ENCODE peak calls at places on chromosomes 13 and 19, in five cellular contexts. L is foreskin keratinocyte, G is colonic mucosa, D is endodermal cell, P is thoracic aorta. M is an unnamed sample. For H3K4me1, the result is how much of the 10 kb centered on the place peaks cover.

GRCh38 chr19:17830567-17831418 is 9.5 kb upstream of the INSL3 start:
- DNase-seq in L (peak), P (no peak), G (peak), D (peak), M (peak)

GRCh38 chr19:33641956-33642498 is 20.3 kb downstream of the CHST8 start:
- DNase-seq in G (no peak), P (no peak), L (no peak), D (no peak), M (no peak)

GRCh38 chr19:6069268-6069771 is 41.0 kb downstream of the RFX2 start:
- DNase-seq in G (peak), L (no peak), P (no peak), D (no peak), M (no peak)

GRCh38 chr19:37519890-37520289 is 13.2 kb downstream of the ZNF793 start:
- DNase-seq in L (peak), D (no peak), G (no peak), P (no peak), M (no peak)

GRCh38 chr19:38142176-38143035 is 81.6 kb downstream of the DPF1 start:
- DNase-seq in L (peak), G (peak), D (peak), P (no peak), M (peak)

GRCh38 chr19:1486720-1487575 is 3.2 kb downstream of the PCSK4 start:
- DNase-seq in G (no peak), P (no peak), L (no peak), D (no peak), M (peak)

GRCh38 chr19:50725932-50726230 is 2.7 kb downstream of the CLEC11A start:
- DNase-seq in G (no peak), P (no peak), D (no peak), L (no peak), M (no peak)

GRCh38 chr13:95234242-95234641 is 67.0 kb downstream of the ABCC4 start:
- DNase-seq in D (no peak), L (no peak), G (no peak), P (no peak), M (no peak)

GRCh38 chr13:38883783-38884182 is 106.8 kb downstream of the STOML3 start:
- DNase-seq in L (no peak), D (peak), G (no peak), P (no peak), M (no peak)

GRCh38 chr13:92967923-92968322 is 258.7 kb upstream of the GPC6 start:
- DNase-seq in P (no peak), G (no peak), L (no peak), D (peak), M (no peak)

GRCh38 chr13:76708138-76708537 is 178.1 kb downstream of the KCTD12 start:
- DNase-seq in L (no peak), D (no peak), G (no peak), P (no peak), M (no peak)

GRCh38 chr13:57858376-57858775 is 226.8 kb downstream of the PCDH17 start:
- DNase-seq in G (no peak), P (no peak), D (no peak), L (no peak), M (no peak)

GRCh38 chr19:46784262-46785053 is 3.9 kb downstream of the SLC1A5 start:
- DNase-seq in L (peak), D (peak), P (no peak), G (peak), M (peak)

GRCh38 chr13:74929436-74929835 is 552.5 kb downstream of the TBC1D4 start:
- DNase-seq in G (no peak), P (no peak), L (no peak), D (no peak), M (no peak)

GRCh38 chr19:3046621-3047306 is 15.5 kb downstream of the TLE5 start:
- DNase-seq in L (no peak), P (no peak), D (peak), G (no peak), M (no peak)

GRCh38 chr13:98921786-98922185 is 56.1 kb downstream of the DOCK9 start:
- DNase-seq in D (no peak), G (no peak), L (no peak), P (no peak), M (no peak)

GRCh38 chr19:49520705-49521319 is 7.0 kb upstream of the RCN3 start:
- DNase-seq in G (no peak), D (no peak), P (no peak), L (no peak), M (no peak)

GRCh38 chr13:28544026-28544425 is 49.1 kb upstream of the FLT1 start:
- DNase-seq in D (no peak), L (no peak), P (no peak), G (no peak), M (no peak)

GRCh38 chr19:40494191-40494838 is 27.5 kb downstream of the SPTBN4 start:
- DNase-seq in D (no peak), G (no peak), L (no peak), P (no peak), M (no peak)

GRCh38 chr13:110156186-110157065 is 150.5 kb downstream of the COL4A1 start:
- DNase-seq in P (no peak), L (no peak), G (no peak), D (peak), M (no peak)

GRCh38 chr13:42333613-42334328 is 61.8 kb downstream of the AKAP11 start:
- DNase-seq in L (peak), D (peak), G (no peak), P (no peak), M (no peak)

GRCh38 chr19:13484141-13484540 is 22.1 kb downstream of the CACNA1A start:
- DNase-seq in P (no peak), L (no peak), G (no peak), D (no peak), M (no peak)
- TF ChIP-seq CTCF in P (no peak), L (no peak), G (no peak), D (no peak), M (no peak)

DNA sequence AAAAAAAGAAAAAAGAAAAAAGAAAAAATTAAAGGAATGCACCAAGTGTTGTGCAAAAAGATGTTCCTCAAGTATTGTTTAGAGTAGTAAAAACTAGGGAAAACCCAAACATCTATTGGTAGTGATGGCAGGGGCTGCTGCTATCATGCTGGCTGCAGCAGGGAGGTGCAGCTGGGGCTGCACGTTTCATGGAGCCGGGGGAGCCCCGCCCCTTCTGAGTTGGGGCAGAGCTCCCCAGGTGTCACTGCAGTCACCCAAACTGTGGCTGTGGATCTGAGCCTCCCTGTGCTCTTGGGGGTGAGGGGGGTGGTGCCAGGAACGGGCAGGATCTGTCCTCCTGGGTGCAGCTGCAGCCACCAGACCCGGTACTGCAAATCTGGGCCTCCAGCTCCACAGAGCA is 11.5 kb upstream of the UBE2S start:
- DNase-seq in L (no peak), P (no peak), D (peak), G (no peak), M (no peak)
- H3K4me1 ChIP-seq in L (under half), P (under half), D (under half), G (under half), M (under half)

DNA sequence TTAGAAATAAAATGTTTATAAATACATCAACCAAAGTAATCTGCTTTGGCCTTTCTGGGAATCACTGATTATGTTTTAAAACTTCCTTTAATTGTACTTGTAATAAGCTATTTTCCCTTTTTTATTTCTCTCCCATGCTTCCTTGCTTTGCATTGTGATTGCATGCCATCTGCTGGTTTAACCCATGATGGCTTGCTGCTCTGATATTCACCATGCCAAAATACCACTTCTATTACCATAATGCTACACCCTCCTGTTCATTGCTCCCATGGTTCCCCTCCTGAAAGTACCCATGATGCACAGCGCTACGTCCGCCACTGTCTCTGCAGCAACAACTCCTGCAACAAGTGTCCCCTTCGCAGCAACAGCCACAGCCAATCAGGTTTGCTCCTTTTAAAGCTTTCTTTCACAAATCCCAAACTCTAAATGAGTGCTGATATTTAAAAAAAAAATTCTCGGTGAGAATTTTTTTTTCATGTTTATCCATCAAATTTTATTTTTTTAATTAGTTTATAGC is 67.7 kb upstream of the RAP2A start:
- DNase-seq in L (no peak), P (no peak), D (no peak), G (no peak), M (peak)
- TF ChIP-seq CTCF in L (peak), P (no peak), D (peak), G (no peak), M (no peak)

GRCh38 chr19:39469567-39469966 is 11.1 kb upstream of the TIMM50 start:
- DNase-seq in P (no peak), D (no peak), G (no peak), L (no peak), M (no peak)

GRCh38 chr19:39469036-39469435 is 11.6 kb upstream of the TIMM50 start:
- DNase-seq in G (no peak), D (peak), L (no peak), P (no peak), M (peak)

GRCh38 chr19:39463403-39463802 is 17.2 kb upstream of the TIMM50 start:
- DNase-seq in D (no peak), L (no peak), P (no peak), G (no peak), M (no peak)

GRCh38 chr19:39467941-39468340 is 12.7 kb upstream of the TIMM50 start:
- DNase-seq in L (no peak), P (no peak), D (no peak), G (no peak), M (peak)

GRCh38 chr19:39465956-39466747 is 14.5 kb upstream of the TIMM50 start:
- DNase-seq in P (no peak), D (no peak), L (no peak), G (no peak), M (no peak)
- H3K4me1 ChIP-seq in P (under half), D (under half), L (under half), G (under half), M (under half)

DNA sequence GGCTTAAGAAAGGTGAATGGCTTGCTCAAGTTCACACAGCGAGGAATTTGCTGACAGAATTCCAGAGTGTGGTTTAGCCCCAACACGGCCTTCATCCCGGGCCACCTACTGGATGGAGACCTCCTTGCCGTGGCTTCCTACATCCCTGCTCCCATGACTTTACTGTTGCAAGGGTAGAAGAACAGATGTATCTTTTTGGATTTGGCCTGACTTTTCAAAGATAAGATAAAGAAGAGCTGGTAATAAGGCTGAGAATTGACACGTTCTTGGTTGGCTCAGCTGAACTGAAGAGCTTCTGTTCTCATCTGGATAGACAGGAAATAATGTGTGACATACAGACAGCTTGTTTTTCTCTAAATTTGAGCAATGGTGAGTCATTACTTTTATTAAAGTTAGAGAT is 113.1 kb downstream of the KLF5 start:
- DNase-seq in D (peak), G (no peak), P (no peak), L (peak), M (no peak)
- TF ChIP-seq CTCF in D (peak), G (no peak), P (no peak), L (peak), M (no peak)

GRCh38 chr19:45404557-45405434 is at the start of gene PPP1R13L:
- DNase-seq in D (peak), G (peak), P (peak), L (peak), M (peak)

GRCh38 chr19:45408121-45408520 is 1.7 kb downstream of the POLR1G start:
- DNase-seq in P (no peak), D (no peak), G (no peak), L (no peak), M (no peak)

GRCh38 chr19:45405435-45406164 is 731 bp upstream of the PPP1R13L start:
- DNase-seq in G (peak), L (peak), D (peak), P (peak), M (peak)

GRCh38 chr19:45406957-45407375 is 522 bp downstream of the POLR1G start:
- DNase-seq in D (no peak), P (no peak), G (no peak), L (no peak), M (no peak)

DNA sequence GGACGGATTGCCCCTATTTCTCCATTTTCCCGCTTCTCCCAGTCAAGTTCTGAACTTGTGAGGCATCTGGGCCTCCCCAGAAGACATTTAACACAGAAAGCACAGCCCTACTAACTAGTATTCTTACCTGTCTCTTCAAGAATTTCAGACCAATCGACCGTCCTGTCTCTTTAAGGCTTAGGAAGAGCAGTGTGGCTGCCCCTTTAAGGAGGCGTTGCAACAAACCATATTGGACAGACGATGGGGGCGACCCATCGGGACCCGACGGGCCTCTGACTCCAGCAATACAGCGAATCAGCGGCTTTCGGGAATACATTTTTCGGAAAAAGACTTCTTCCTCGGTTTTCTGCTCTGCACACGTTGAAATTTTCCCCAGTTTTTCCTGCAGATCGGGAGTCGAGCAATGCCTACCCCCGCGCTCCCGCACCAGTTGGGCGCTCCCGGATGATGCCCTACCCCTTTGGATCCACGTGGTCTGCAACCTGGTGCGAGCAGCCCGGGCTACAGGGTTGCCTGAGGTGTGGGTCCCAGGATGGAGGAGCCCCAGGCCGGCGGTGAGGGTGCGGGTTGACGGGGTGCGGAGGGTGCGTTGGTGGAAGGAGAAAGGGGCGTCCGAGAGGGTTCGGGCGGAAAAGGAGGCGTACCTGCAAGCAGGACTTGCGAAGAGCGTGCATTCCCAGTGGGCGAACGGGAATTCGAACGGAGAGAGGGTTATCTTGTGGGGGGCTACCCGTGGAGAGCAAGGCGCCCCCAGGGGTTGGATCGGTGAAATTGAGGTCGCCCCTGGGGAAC is at the start of gene POLR1G:
- DNase-seq in P (no peak), D (peak), G (peak), L (peak), M (peak)
- H3K4me1 ChIP-seq in P (under half), D (under half), G (under half), L (under half), M (under half)

GRCh38 chr13:114110091-114110829 is 22.2 kb downstream of the RASA3 start:
- DNase-seq in L (no peak), P (no peak), G (no peak), D (peak), M (peak)

GRCh38 chr13:114108894-114109293 is 23.5 kb downstream of the RASA3 start:
- DNase-seq in P (no peak), D (peak), L (no peak), G (no peak), M (peak)

GRCh38 chr13:114108141-114108761 is 24.2 kb downstream of the RASA3 start:
- DNase-seq in D (peak), L (no peak), P (no peak), G (no peak), M (no peak)

GRCh38 chr13:114111577-114111976 is 20.8 kb downstream of the RASA3 start:
- DNase-seq in G (no peak), L (no peak), D (peak), P (no peak), M (peak)

DNA sequence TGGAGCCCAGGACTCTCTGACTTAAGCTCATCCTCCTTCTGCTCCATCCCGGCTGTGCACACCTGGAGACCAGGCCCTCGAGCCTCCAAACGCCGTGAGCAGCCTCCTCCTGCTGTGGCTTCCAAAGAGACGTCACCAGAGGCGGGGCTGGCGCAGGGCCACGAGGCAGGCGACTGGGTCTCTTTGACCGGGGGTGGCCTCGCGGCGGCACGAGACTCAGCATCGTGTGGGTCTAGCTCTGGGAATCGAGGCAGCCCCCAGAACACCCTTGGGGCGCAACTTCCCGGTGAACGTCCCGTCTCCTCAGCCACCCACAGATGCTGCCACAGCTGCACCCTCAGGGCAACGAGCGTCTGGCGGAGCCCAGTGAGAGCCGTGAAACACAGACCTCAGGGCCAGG is 22.8 kb downstream of the RASA3 start:
- DNase-seq in L (no peak), G (no peak), P (no peak), D (peak), M (peak)
- TF ChIP-seq CTCF in L (no peak), G (no peak), P (no peak), D (no peak), M (no peak)

GRCh38 chr13:33274264-33274663 is 11.3 kb downstream of the STARD13 start:
- DNase-seq in L (peak), P (no peak), D (no peak), G (no peak), M (no peak)

GRCh38 chr13:33272531-33273124 is 12.9 kb downstream of the STARD13 start:
- DNase-seq in P (no peak), G (peak), L (peak), D (no peak), M (no peak)

GRCh38 chr13:33270906-33271538 is 14.5 kb downstream of the STARD13 start:
- DNase-seq in P (no peak), L (no peak), D (no peak), G (no peak), M (no peak)

GRCh38 chr13:33275916-33276315 is 9.6 kb downstream of the STARD13 start:
- DNase-seq in D (no peak), G (no peak), L (no peak), P (no peak), M (no peak)

DNA sequence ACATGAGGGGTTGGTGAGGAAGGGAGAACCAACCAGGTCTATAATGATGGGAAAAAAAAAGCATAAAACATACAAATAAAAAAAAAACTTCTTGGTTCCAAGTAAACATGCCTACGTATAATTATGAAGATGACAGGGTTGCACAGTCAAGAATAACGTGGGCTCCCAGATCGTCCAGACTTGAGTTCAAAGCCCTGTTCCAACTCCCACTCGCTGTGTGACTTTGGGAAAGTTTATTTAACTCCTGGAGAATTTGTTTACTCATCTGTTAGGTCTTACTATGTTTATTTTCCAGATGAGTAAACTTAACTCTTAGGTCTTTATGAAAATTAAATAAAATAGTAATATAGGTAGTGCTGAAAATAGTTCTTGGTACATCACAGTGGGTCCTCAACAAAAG is 13.8 kb downstream of the STARD13 start:
- DNase-seq in G (no peak), L (no peak), D (no peak), P (no peak), M (no peak)
- H3K4me1 ChIP-seq in G (under half), L (under half), D (under half), P (under half), M (under half)

DNA sequence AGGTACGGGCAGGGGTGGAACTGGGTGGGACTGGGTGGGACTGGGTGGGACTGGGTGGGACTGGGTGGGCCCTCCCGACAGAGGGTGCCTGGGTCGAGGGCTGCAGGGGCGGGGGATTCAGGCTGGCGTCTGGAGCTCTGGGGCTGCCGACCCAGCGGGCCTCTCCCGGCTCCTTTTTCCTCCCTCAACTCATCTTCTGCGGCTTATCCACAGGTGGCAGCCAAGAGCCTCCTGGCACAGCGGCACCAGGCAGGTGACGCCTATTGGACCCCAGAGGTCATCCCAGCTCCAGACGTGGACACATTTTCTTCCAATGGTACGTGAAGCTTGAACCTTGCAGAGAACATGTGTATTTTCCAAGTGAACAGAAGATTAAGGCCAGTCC is 533 bp downstream of the ZNF544 start:
- DNase-seq in L (no peak), D (peak), P (no peak), G (no peak), M (peak)
- TF ChIP-seq CTCF in L (peak), D (peak), P (no peak), G (no peak), M (no peak)